ENCODE peak calls at places on chromosomes 4 and X, in six cellular contexts. One of them, this sample, is unnamed.

GRCh38 chr4:185004562-185005208 is 13.6 kb upstream of the HELT start:
- DNase-seq in T-helper 2 cell: no peak
- DNase-seq in activated CD8-positive, alpha-beta memory T cell treated with anti-CD3 and anti-CD28 coated beads for 1 hour: no peak
- DNase-seq in H7: peak; percentile 81
- DNase-seq in tibial nerve: no peak
- DNase-seq in heart left ventricle: peak; percentile 33
- DNase-seq in this sample: no peak

GRCh38 chr4:16642897-16643296 is 255.5 kb downstream of the LDB2 start:
- DNase-seq in T-helper 2 cell: no peak
- DNase-seq in activated CD8-positive, alpha-beta memory T cell treated with anti-CD3 and anti-CD28 coated beads for 1 hour: no peak
- DNase-seq in H7: no peak
- DNase-seq in tibial nerve: no peak
- DNase-seq in heart left ventricle: no peak
- DNase-seq in this sample: no peak

GRCh38 chr4:76430519-76431388 is 4.3 kb upstream of the SHROOM3 start:
- DNase-seq in T-helper 2 cell: peak; percentile 60
- DNase-seq in activated CD8-positive, alpha-beta memory T cell treated with anti-CD3 and anti-CD28 coated beads for 1 hour: no peak
- DNase-seq in H7: peak; percentile 32
- DNase-seq in tibial nerve: no peak
- DNase-seq in heart left ventricle: no peak
- DNase-seq in this sample: no peak

GRCh38 chr4:107050525-107051135 is 14.5 kb upstream of the DKK2 start:
- DNase-seq in T-helper 2 cell: no peak
- DNase-seq in activated CD8-positive, alpha-beta memory T cell treated with anti-CD3 and anti-CD28 coated beads for 1 hour: no peak
- DNase-seq in H7: no peak
- DNase-seq in tibial nerve: no peak
- DNase-seq in heart left ventricle: no peak
- DNase-seq in this sample: no peak

GRCh38 chr4:115944146-115944905 is 830.9 kb upstream of the NDST4 start:
- DNase-seq in T-helper 2 cell: no peak
- DNase-seq in activated CD8-positive, alpha-beta memory T cell treated with anti-CD3 and anti-CD28 coated beads for 1 hour: no peak
- DNase-seq in H7: no peak
- DNase-seq in tibial nerve: no peak
- DNase-seq in heart left ventricle: no peak
- DNase-seq in this sample: no peak

GRCh38 chr4:170049793-170050192 is 23.6 kb upstream of the MFAP3L start:
- DNase-seq in T-helper 2 cell: no peak
- DNase-seq in activated CD8-positive, alpha-beta memory T cell treated with anti-CD3 and anti-CD28 coated beads for 1 hour: no peak
- DNase-seq in H7: no peak
- DNase-seq in tibial nerve: no peak
- DNase-seq in heart left ventricle: no peak
- DNase-seq in this sample: no peak

GRCh38 chr4:7366180-7366957 is 68.4 kb downstream of the PSAPL1 start:
- DNase-seq in T-helper 2 cell: no peak
- DNase-seq in activated CD8-positive, alpha-beta memory T cell treated with anti-CD3 and anti-CD28 coated beads for 1 hour: no peak
- DNase-seq in H7: peak; percentile 70
- DNase-seq in tibial nerve: no peak
- DNase-seq in heart left ventricle: no peak
- DNase-seq in this sample: peak; percentile 45

GRCh38 chr4:40579983-40580382 is 49.7 kb downstream of the RBM47 start:
- DNase-seq in T-helper 2 cell: no peak
- DNase-seq in activated CD8-positive, alpha-beta memory T cell treated with anti-CD3 and anti-CD28 coated beads for 1 hour: no peak
- DNase-seq in H7: no peak
- DNase-seq in tibial nerve: no peak
- DNase-seq in heart left ventricle: no peak
- DNase-seq in this sample: no peak

GRCh38 chr4:78544681-78545080 is 6.9 kb upstream of the ANXA3 start:
- DNase-seq in T-helper 2 cell: no peak
- DNase-seq in activated CD8-positive, alpha-beta memory T cell treated with anti-CD3 and anti-CD28 coated beads for 1 hour: no peak
- DNase-seq in H7: no peak
- DNase-seq in tibial nerve: no peak
- DNase-seq in heart left ventricle: no peak
- DNase-seq in this sample: no peak

GRCh38 chr4:150889306-150889705 is 125.8 kb downstream of the LRBA start:
- DNase-seq in T-helper 2 cell: no peak
- DNase-seq in activated CD8-positive, alpha-beta memory T cell treated with anti-CD3 and anti-CD28 coated beads for 1 hour: no peak
- DNase-seq in H7: no peak
- DNase-seq in tibial nerve: no peak
- DNase-seq in heart left ventricle: no peak
- DNase-seq in this sample: no peak

GRCh38 chr4:154977228-154977627 is 196.2 kb downstream of the RBM46 start:
- DNase-seq in T-helper 2 cell: no peak
- DNase-seq in activated CD8-positive, alpha-beta memory T cell treated with anti-CD3 and anti-CD28 coated beads for 1 hour: no peak
- DNase-seq in H7: no peak
- DNase-seq in tibial nerve: no peak
- DNase-seq in heart left ventricle: no peak
- DNase-seq in this sample: no peak

GRCh38 chrX:131841496-131842410 is 181.3 kb upstream of the STK26 start:
- DNase-seq in T-helper 2 cell: peak; percentile 50
- DNase-seq in activated CD8-positive, alpha-beta memory T cell treated with anti-CD3 and anti-CD28 coated beads for 1 hour: no peak
- DNase-seq in H7: peak; percentile 84
- DNase-seq in tibial nerve: no peak
- DNase-seq in heart left ventricle: peak; percentile 38
- DNase-seq in this sample: no peak

GRCh38 chr4:187666634-187667033 is 328.9 kb upstream of the ZFP42 start:
- DNase-seq in T-helper 2 cell: no peak
- DNase-seq in activated CD8-positive, alpha-beta memory T cell treated with anti-CD3 and anti-CD28 coated beads for 1 hour: no peak
- DNase-seq in H7: no peak
- DNase-seq in tibial nerve: no peak
- DNase-seq in heart left ventricle: no peak
- DNase-seq in this sample: no peak

GRCh38 chrX:11533211-11533651 is 132.5 kb downstream of the ARHGAP6 start:
- DNase-seq in T-helper 2 cell: peak; percentile 74
- DNase-seq in activated CD8-positive, alpha-beta memory T cell treated with anti-CD3 and anti-CD28 coated beads for 1 hour: no peak
- DNase-seq in H7: peak; percentile 28
- DNase-seq in tibial nerve: no peak
- DNase-seq in heart left ventricle: no peak
- DNase-seq in this sample: no peak

GRCh38 chr4:40299704-40300336 is 35.3 kb upstream of the CHRNA9 start:
- DNase-seq in T-helper 2 cell: no peak
- DNase-seq in activated CD8-positive, alpha-beta memory T cell treated with anti-CD3 and anti-CD28 coated beads for 1 hour: no peak
- DNase-seq in H7: no peak
- DNase-seq in tibial nerve: no peak
- DNase-seq in heart left ventricle: no peak
- DNase-seq in this sample: no peak

GRCh38 chr4:1806596-1807257 is 13.6 kb downstream of the FGFR3 start:
- DNase-seq in T-helper 2 cell: no peak
- DNase-seq in activated CD8-positive, alpha-beta memory T cell treated with anti-CD3 and anti-CD28 coated beads for 1 hour: no peak
- DNase-seq in H7: no peak
- DNase-seq in tibial nerve: no peak
- DNase-seq in heart left ventricle: no peak
- DNase-seq in this sample: no peak

GRCh38 chr4:149160370-149160769 is 655.3 kb downstream of the IQCM start:
- DNase-seq in T-helper 2 cell: no peak
- DNase-seq in activated CD8-positive, alpha-beta memory T cell treated with anti-CD3 and anti-CD28 coated beads for 1 hour: no peak
- DNase-seq in H7: no peak
- DNase-seq in tibial nerve: no peak
- DNase-seq in heart left ventricle: no peak
- DNase-seq in this sample: no peak

GRCh38 chr4:151652841-151653547 is 107.8 kb downstream of the GATB start:
- DNase-seq in T-helper 2 cell: peak; percentile 24
- DNase-seq in activated CD8-positive, alpha-beta memory T cell treated with anti-CD3 and anti-CD28 coated beads for 1 hour: no peak
- DNase-seq in H7: no peak
- DNase-seq in tibial nerve: no peak
- DNase-seq in heart left ventricle: no peak
- DNase-seq in this sample: no peak

GRCh38 chrX:148682206-148682605 is 181.8 kb downstream of the AFF2 start:
- DNase-seq in T-helper 2 cell: no peak
- DNase-seq in activated CD8-positive, alpha-beta memory T cell treated with anti-CD3 and anti-CD28 coated beads for 1 hour: no peak
- DNase-seq in H7: no peak
- DNase-seq in tibial nerve: no peak
- DNase-seq in heart left ventricle: no peak
- DNase-seq in this sample: no peak

GRCh38 chr4:131054489-131055019 is 1958.6 kb downstream of the C4orf33 start:
- DNase-seq in T-helper 2 cell: no peak
- DNase-seq in activated CD8-positive, alpha-beta memory T cell treated with anti-CD3 and anti-CD28 coated beads for 1 hour: no peak
- DNase-seq in H7: peak; percentile 6
- DNase-seq in tibial nerve: no peak
- DNase-seq in heart left ventricle: no peak
- DNase-seq in this sample: no peak

GRCh38 chr4:48462363-48462762 is 20.8 kb upstream of the SLC10A4 start:
- DNase-seq in T-helper 2 cell: no peak
- DNase-seq in activated CD8-positive, alpha-beta memory T cell treated with anti-CD3 and anti-CD28 coated beads for 1 hour: no peak
- DNase-seq in H7: no peak
- DNase-seq in tibial nerve: no peak
- DNase-seq in heart left ventricle: no peak
- DNase-seq in this sample: no peak

GRCh38 chr4:110487873-110488272 is 11.9 kb downstream of the ENPEP start:
- DNase-seq in T-helper 2 cell: peak; percentile 15
- DNase-seq in activated CD8-positive, alpha-beta memory T cell treated with anti-CD3 and anti-CD28 coated beads for 1 hour: no peak
- DNase-seq in H7: no peak
- DNase-seq in tibial nerve: no peak
- DNase-seq in heart left ventricle: no peak
- DNase-seq in this sample: no peak

GRCh38 chr4:183266386-183266785 is 53.7 kb downstream of the CLDN22 start:
- DNase-seq in T-helper 2 cell: no peak
- DNase-seq in activated CD8-positive, alpha-beta memory T cell treated with anti-CD3 and anti-CD28 coated beads for 1 hour: no peak
- DNase-seq in H7: no peak
- DNase-seq in tibial nerve: no peak
- DNase-seq in heart left ventricle: no peak
- DNase-seq in this sample: no peak

GRCh38 chrX:45769919-45770582 is 569.4 kb upstream of the DIPK2B start:
- DNase-seq in T-helper 2 cell: peak; percentile 72
- DNase-seq in activated CD8-positive, alpha-beta memory T cell treated with anti-CD3 and anti-CD28 coated beads for 1 hour: no peak
- DNase-seq in H7: no peak
- DNase-seq in tibial nerve: peak; percentile 36
- DNase-seq in heart left ventricle: peak; percentile 67
- DNase-seq in this sample: peak; percentile 88

GRCh38 chr4:54941994-54942552 is 183.3 kb downstream of the KDR start:
- DNase-seq in T-helper 2 cell: peak; percentile 75
- DNase-seq in activated CD8-positive, alpha-beta memory T cell treated with anti-CD3 and anti-CD28 coated beads for 1 hour: no peak
- DNase-seq in H7: no peak
- DNase-seq in tibial nerve: no peak
- DNase-seq in heart left ventricle: no peak
- DNase-seq in this sample: no peak

GRCh38 chr4:150136036-150136435 is 57.8 kb downstream of the DCLK2 start:
- DNase-seq in T-helper 2 cell: no peak
- DNase-seq in activated CD8-positive, alpha-beta memory T cell treated with anti-CD3 and anti-CD28 coated beads for 1 hour: no peak
- DNase-seq in H7: no peak
- DNase-seq in tibial nerve: no peak
- DNase-seq in heart left ventricle: no peak
- DNase-seq in this sample: no peak

GRCh38 chrX:109373468-109373867 is 108.4 kb downstream of the GUCY2F start:
- DNase-seq in T-helper 2 cell: no peak
- DNase-seq in activated CD8-positive, alpha-beta memory T cell treated with anti-CD3 and anti-CD28 coated beads for 1 hour: no peak
- DNase-seq in H7: no peak
- DNase-seq in tibial nerve: no peak
- DNase-seq in heart left ventricle: no peak
- DNase-seq in this sample: no peak

GRCh38 chrX:73851014-73852009 is 288.3 kb downstream of the CHIC1 start:
- DNase-seq in T-helper 2 cell: no peak
- DNase-seq in activated CD8-positive, alpha-beta memory T cell treated with anti-CD3 and anti-CD28 coated beads for 1 hour: peak; percentile 46
- DNase-seq in H7: no peak
- DNase-seq in tibial nerve: no peak
- DNase-seq in heart left ventricle: peak; percentile 91
- DNase-seq in this sample: peak; percentile 88

GRCh38 chr4:169033660-169034059 is 23.6 kb upstream of the CBR4 start:
- DNase-seq in T-helper 2 cell: peak; percentile 2
- DNase-seq in activated CD8-positive, alpha-beta memory T cell treated with anti-CD3 and anti-CD28 coated beads for 1 hour: no peak
- DNase-seq in H7: no peak
- DNase-seq in tibial nerve: no peak
- DNase-seq in heart left ventricle: no peak
- DNase-seq in this sample: no peak

GRCh38 chr4:107058828-107059227 is 22.7 kb upstream of the DKK2 start:
- DNase-seq in T-helper 2 cell: no peak
- DNase-seq in activated CD8-positive, alpha-beta memory T cell treated with anti-CD3 and anti-CD28 coated beads for 1 hour: no peak
- DNase-seq in H7: no peak
- DNase-seq in tibial nerve: no peak
- DNase-seq in heart left ventricle: no peak
- DNase-seq in this sample: no peak

GRCh38 chr4:53044651-53044960 is 182.5 kb downstream of the RASL11B start:
- DNase-seq in T-helper 2 cell: no peak
- DNase-seq in activated CD8-positive, alpha-beta memory T cell treated with anti-CD3 and anti-CD28 coated beads for 1 hour: no peak
- DNase-seq in H7: no peak
- DNase-seq in tibial nerve: no peak
- DNase-seq in heart left ventricle: no peak
- DNase-seq in this sample: no peak

GRCh38 chrX:139179592-139179991 is 350.9 kb upstream of the F9 start:
- DNase-seq in T-helper 2 cell: no peak
- DNase-seq in activated CD8-positive, alpha-beta memory T cell treated with anti-CD3 and anti-CD28 coated beads for 1 hour: no peak
- DNase-seq in H7: no peak
- DNase-seq in tibial nerve: no peak
- DNase-seq in heart left ventricle: no peak
- DNase-seq in this sample: no peak

GRCh38 chrX:15719324-15719968 is 18.6 kb upstream of the CA5B start:
- DNase-seq in T-helper 2 cell: no peak
- DNase-seq in activated CD8-positive, alpha-beta memory T cell treated with anti-CD3 and anti-CD28 coated beads for 1 hour: no peak
- DNase-seq in H7: no peak
- DNase-seq in tibial nerve: no peak
- DNase-seq in heart left ventricle: no peak
- DNase-seq in this sample: no peak

GRCh38 chr4:80171251-80171650 is 26.1 kb upstream of the PRDM8 start:
- DNase-seq in T-helper 2 cell: peak; percentile 29
- DNase-seq in activated CD8-positive, alpha-beta memory T cell treated with anti-CD3 and anti-CD28 coated beads for 1 hour: no peak
- DNase-seq in H7: no peak
- DNase-seq in tibial nerve: no peak
- DNase-seq in heart left ventricle: no peak
- DNase-seq in this sample: no peak

GRCh38 chr4:153234923-153235322 is 30.7 kb downstream of the TRIM2 start:
- DNase-seq in T-helper 2 cell: no peak
- DNase-seq in activated CD8-positive, alpha-beta memory T cell treated with anti-CD3 and anti-CD28 coated beads for 1 hour: no peak
- DNase-seq in H7: no peak
- DNase-seq in tibial nerve: no peak
- DNase-seq in heart left ventricle: no peak
- DNase-seq in this sample: no peak

GRCh38 chr4:101169044-101170014 is 178.0 kb downstream of the PPP3CA start:
- DNase-seq in T-helper 2 cell: peak; percentile 78
- DNase-seq in activated CD8-positive, alpha-beta memory T cell treated with anti-CD3 and anti-CD28 coated beads for 1 hour: peak; percentile 9
- DNase-seq in H7: peak; percentile 16
- DNase-seq in tibial nerve: no peak
- DNase-seq in heart left ventricle: peak; percentile 62
- DNase-seq in this sample: peak; percentile 61